ENCODE peak calls at places on chromosome 19, in nine cellular contexts. B is heart right ventricle, Z is fibroblast of lung, V is IMR-90, X is left lung, Y is mammary epithelial cell, S is adrenal gland, W is tibial nerve, D is suprapubic skin. H is an unnamed sample.

GRCh38 chr19:6752257-6753177 is 13.0 kb downstream of the TRIP10 start:
- DNase-seq in X (peak), B (no peak), Y (no peak), S (peak), V (no peak), D (no peak), W (no peak), Z (no peak), H (no peak)

GRCh38 chr19:48608798-48609263 is 2.3 kb downstream of the SPACA4 start:
- DNase-seq in Z (peak), D (no peak), V (no peak), B (no peak), S (no peak), W (no peak), X (no peak), Y (no peak), H (peak)

GRCh38 chr19:47539747-47540311 is 25.0 kb upstream of the NAPA start:
- DNase-seq in X (no peak), W (no peak), Y (no peak), S (no peak), Z (no peak), B (no peak), V (no peak), D (no peak), H (no peak)

GRCh38 chr19:2394669-2395292 is 32.6 kb downstream of the TIMM13 start:
- DNase-seq in B (no peak), Y (no peak), S (no peak), D (no peak), Z (no peak), W (no peak), X (no peak), V (no peak), H (no peak)

GRCh38 chr19:55319786-55320185 is 5.4 kb downstream of the TMEM150B start:
- DNase-seq in W (no peak), S (no peak), Z (peak), D (no peak), X (no peak), V (peak), Y (no peak), B (peak), H (peak)

GRCh38 chr19:15291666-15292065 is 40.7 kb downstream of the BRD4 start:
- DNase-seq in S (no peak), B (no peak), V (peak), D (no peak), W (no peak), Z (no peak), X (no peak), Y (no peak), H (no peak)

GRCh38 chr19:55624109-55625003 is at the start of gene ZNF784:
- DNase-seq in S (peak), D (peak), B (peak), Y (peak), V (peak), Z (peak), W (peak), X (peak), H (peak)

GRCh38 chr19:31706131-31706530 is 356.9 kb upstream of the TSHZ3 start:
- DNase-seq in W (no peak), X (no peak), B (no peak), S (no peak), Z (no peak), D (peak), Y (no peak), V (no peak), H (no peak)

GRCh38 chr19:55613396-55613795 is 7.9 kb downstream of the ZNF865 start:
- DNase-seq in B (no peak), D (no peak), Y (no peak), W (no peak), S (no peak), V (no peak), Z (no peak), X (no peak), H (no peak)

GRCh38 chr19:35088514-35088913 is 27.1 kb upstream of the FXYD3 start:
- DNase-seq in Z (peak), W (no peak), B (no peak), D (no peak), V (peak), Y (peak), X (no peak), S (no peak), H (peak)

GRCh38 chr19:22144394-22144793 is 52.4 kb downstream of the ZNF676 start:
- DNase-seq in Z (peak), X (no peak), Y (peak), D (no peak), V (peak), W (no peak), S (no peak), B (no peak), H (no peak)

GRCh38 chr19:41225238-41226052 is 6.4 kb downstream of the AXL start:
- DNase-seq in D (no peak), V (peak), S (peak), B (peak), X (no peak), W (peak), Y (peak), Z (peak), H (peak)

GRCh38 chr19:34998777-34999497 is 1.2 kb upstream of the GRAMD1A start:
- DNase-seq in S (no peak), Z (no peak), V (no peak), B (no peak), W (no peak), Y (no peak), D (no peak), X (no peak), H (no peak)

GRCh38 chr19:7639863-7640348 is 3.0 kb downstream of the STXBP2 start:
- DNase-seq in Y (no peak), W (no peak), X (no peak), V (no peak), S (no peak), Z (no peak), B (no peak), D (no peak), H (no peak)

GRCh38 chr19:658059-658839 is 4.8 kb downstream of the RNF126 start:
- DNase-seq in B (no peak), W (no peak), Y (no peak), X (no peak), S (no peak), D (no peak), V (no peak), Z (no peak), H (no peak)

GRCh38 chr19:35553385-35554000 is 8.1 kb downstream of the TMEM147 start:
- DNase-seq in B (no peak), V (no peak), Y (no peak), W (no peak), Z (no peak), X (no peak), D (no peak), S (peak), H (no peak)

GRCh38 chr19:4537953-4538600 is 1.8 kb downstream of the LRG1 start:
- DNase-seq in W (no peak), B (no peak), S (no peak), X (no peak), D (no peak), V (no peak), Y (no peak), Z (no peak), H (no peak)

GRCh38 chr19:4539697-4540581 is at the start of gene LRG1:
- DNase-seq in Z (no peak), W (peak), V (no peak), D (no peak), B (peak), X (peak), S (no peak), Y (no peak), H (no peak)

GRCh38 chr19:4536798-4537197 is 1.8 kb upstream of the PLIN5 start:
- DNase-seq in V (no peak), Z (no peak), S (no peak), X (no peak), D (no peak), B (no peak), W (no peak), Y (no peak), H (no peak)

GRCh38 chr19:4539169-4539696 is 603 bp downstream of the LRG1 start:
- DNase-seq in X (no peak), Z (no peak), Y (no peak), S (no peak), B (no peak), V (no peak), D (no peak), W (no peak), H (no peak)

DNA sequence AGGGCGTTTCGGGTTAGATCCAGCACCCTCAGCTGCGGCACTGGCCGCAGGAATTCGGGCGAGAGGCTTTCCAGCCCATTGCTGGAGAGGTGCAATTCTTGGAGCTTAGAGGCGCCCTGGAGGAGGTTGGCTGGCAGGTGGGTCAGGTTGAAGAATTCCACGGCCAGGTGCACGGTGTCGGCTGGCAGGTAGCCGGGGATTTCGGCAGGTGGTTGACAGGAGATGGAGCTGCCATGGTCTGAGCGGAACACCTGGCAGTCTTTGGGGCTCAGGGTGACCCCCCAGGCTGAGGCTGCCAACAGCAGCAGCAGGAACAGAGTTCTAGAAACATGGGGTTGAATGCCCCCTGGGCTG is 1.3 kb downstream of the LRG1 start:
- DNase-seq in D (no peak), W (no peak), Y (no peak), X (no peak), V (no peak), B (no peak), S (no peak), Z (no peak), H (no peak)
- H3K27ac ChIP-seq in D (no peak), W (no peak), Y (no peak), X (peak), V (no peak), B (no peak), S (no peak), Z (no peak), H (no peak)

DNA sequence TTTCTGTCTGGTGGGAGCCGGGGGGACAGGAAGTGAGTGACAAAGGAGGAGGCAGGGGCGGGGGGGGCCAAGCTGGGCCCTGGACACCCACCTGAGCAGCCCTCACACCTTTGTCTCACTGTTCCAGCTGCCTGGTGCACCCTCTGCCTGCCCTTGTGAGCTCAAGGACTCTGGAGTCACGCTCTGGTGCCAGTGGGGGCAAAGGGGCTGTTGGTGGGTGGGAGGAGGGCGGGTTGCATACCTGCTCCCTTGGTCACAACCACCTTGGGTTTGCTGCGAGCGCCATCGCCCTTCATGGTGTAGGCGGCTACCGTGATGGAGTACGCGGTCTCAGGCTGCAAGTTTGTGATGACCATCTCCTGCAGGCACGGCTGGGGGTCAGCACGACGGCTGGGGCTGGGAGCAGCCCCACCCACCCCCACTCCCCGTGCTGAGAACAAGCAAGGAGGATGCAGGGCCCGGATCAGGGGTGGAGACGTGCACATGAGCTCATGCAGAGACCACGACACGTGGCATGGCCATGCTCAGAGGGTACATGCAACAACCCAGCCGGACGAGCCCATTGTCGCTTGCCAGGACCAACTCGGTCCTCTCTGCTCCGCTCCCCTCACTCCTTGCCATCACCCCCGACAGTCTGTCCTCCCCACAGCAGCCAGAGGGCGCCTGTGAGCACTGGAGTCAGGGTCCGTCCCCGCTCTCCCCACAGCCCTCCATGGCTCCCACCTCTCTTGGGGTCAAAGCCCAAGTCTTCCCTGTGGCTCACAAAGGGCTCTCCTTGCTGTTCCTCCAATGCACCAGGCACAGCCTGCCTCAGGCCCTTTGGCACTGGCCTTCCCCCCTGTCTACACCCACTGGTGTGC is 114.9 kb downstream of the PTPRS start:
- DNase-seq in S (no peak), V (no peak), D (no peak), X (no peak), B (no peak), Z (no peak), W (no peak), Y (no peak), H (no peak)
- TF ChIP-seq CTCF in S (peak), V (peak), D (no peak), X (no peak), B (no peak), Z (peak), W (peak), Y (peak), H (peak)

GRCh38 chr19:3413796-3414327 is 47.5 kb downstream of the NFIC start:
- DNase-seq in V (no peak), X (no peak), B (no peak), Z (no peak), W (no peak), Y (no peak), S (no peak), D (no peak), H (no peak)

GRCh38 chr19:3409346-3410064 is 43.1 kb downstream of the NFIC start:
- DNase-seq in Y (no peak), V (no peak), S (peak), B (peak), W (peak), D (peak), X (peak), Z (no peak), H (no peak)

GRCh38 chr19:3412066-3412465 is 45.7 kb downstream of the NFIC start:
- DNase-seq in X (no peak), B (no peak), D (no peak), Z (no peak), S (no peak), W (no peak), Y (no peak), V (no peak), H (no peak)

GRCh38 chr19:3408996-3409345 is 42.6 kb downstream of the NFIC start:
- DNase-seq in S (no peak), B (no peak), W (no peak), Y (no peak), V (no peak), X (no peak), Z (no peak), D (no peak), H (no peak)

DNA sequence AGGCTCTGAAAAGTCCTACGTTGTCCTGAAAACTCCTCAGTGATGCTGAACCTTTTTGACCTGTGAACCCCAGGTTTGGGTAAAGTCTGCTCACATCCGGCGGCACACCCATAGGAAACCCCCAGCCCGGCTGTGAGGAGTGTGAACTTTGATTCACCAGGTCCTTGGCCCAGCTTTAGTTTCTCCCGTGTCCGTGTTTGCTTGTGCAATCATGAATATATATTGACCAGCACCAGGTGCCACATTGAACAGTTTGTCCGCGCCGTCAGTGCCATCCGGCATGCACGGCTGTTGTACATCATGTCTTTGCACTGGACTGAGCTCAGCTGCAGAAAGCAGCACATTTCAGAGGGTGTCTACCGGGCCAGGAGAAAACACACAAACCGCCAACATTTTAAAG is 45.3 kb downstream of the NFIC start:
- DNase-seq in Z (no peak), D (no peak), Y (no peak), B (no peak), W (no peak), S (no peak), X (no peak), V (no peak), H (no peak)
- H3K27ac ChIP-seq in Z (no peak), D (no peak), Y (no peak), B (no peak), W (no peak), S (no peak), X (no peak), V (no peak), H (peak)

DNA sequence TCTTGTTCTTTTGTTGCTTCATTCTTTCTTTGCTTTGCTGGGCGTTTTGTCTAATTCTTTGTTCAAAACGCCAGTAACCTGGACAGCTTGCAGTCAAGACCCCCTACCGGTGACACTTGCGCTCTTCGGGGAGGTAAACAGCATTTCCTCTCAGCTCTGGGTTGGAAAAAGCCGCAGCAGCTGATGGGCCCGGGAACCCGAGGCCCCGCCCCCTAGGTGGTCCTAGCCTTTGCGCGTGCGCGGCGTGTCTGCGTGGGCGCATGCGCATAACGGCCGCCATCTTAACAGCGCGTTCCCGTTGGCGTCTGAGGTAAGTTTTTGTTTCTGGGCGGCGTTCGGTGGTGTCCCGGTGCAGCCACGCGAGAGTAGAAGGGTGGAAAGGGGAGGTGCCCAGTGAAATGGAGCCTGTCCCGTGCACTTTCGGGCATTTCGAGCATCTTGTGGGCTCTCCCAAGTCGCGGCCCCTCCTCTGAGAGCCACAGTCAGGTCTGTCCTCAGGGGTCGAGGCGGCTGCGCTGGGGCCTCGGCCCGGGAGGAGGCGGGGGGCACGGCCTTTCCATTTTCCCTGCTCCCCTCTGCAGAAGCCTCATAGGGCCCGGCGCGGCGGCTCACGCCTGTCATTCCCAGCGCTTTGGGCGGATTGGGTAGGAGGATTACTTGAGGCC is at the start of gene ZNF559:
- DNase-seq in W (peak), S (peak), D (peak), Y (peak), V (peak), Z (peak), B (peak), X (peak), H (peak)
- TF ChIP-seq CTCF in W (peak), S (peak), D (peak), Y (peak), V (peak), Z (peak), B (no peak), X (no peak), H (peak)

GRCh38 chr19:12478234-12478941 is 6.2 kb downstream of the ZNF709 start:
- DNase-seq in S (no peak), Z (no peak), Y (no peak), W (no peak), B (no peak), V (no peak), X (no peak), D (no peak), H (no peak)
- H3K27ac ChIP-seq in S (no peak), Z (no peak), Y (no peak), W (no peak), B (no peak), V (no peak), X (no peak), D (no peak), H (no peak)

DNA sequence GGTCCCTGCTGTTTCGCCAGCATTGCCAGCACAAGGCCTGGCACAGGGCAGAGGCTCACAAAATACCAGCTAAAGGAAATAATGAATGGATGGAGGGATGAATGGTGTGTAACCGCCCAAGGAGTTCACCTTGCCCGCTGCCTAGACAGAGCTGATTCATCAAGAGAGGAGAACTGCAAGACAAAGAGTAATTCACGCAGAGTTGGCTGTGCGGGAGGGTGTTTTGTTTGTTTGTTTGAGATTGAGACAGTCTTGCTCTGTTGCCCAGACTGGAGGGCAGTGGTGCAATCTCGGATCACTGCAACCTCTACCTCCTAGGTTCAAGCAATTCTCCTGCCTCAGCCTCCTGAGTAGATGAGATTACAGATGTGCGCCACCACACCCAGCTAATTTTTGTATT is 3.0 kb downstream of the OPA3 start:
- DNase-seq in X (no peak), Y (peak), V (no peak), S (no peak), D (no peak), Z (peak), W (no peak), B (no peak), H (no peak)
- TF ChIP-seq CTCF in X (no peak), Y (no peak), V (no peak), S (no peak), D (no peak), Z (no peak), W (no peak), B (no peak), H (no peak)